ENCODE peak calls at places on chromosomes 11 and 22, in nine cellular contexts. F is sigmoid colon, I is endothelial cell of umbilical vein, Z is prostate gland, L is GM12878, X is upper lobe of left lung, Y is vagina, J is HCT116, H is K562. G is an unnamed sample.

GRCh38 chr11:59615132-59615636 is 390 bp downstream of the OSBP start:
- DNase-seq in F (peak), I (no peak), Z (peak), L (no peak), X (peak), Y (no peak), J (peak), H (peak), G (peak)

GRCh38 chr11:123235117-123235686 is 40.2 kb upstream of the CLMP start:
- DNase-seq in F (peak), I (peak), Z (no peak), L (no peak), X (no peak), Y (no peak), J (peak), H (peak), G (no peak)

GRCh38 chr11:132576706-132577105 is 955.6 kb downstream of the OPCML start:
- DNase-seq in F (no peak), I (no peak), Z (no peak), L (no peak), X (no peak), Y (no peak), J (no peak), H (no peak), G (no peak)

GRCh38 chr11:96235725-96236124 is 107.3 kb downstream of the MAML2 start:
- DNase-seq in F (no peak), I (no peak), Z (no peak), L (no peak), X (no peak), Y (no peak), J (no peak), H (no peak), G (no peak)

GRCh38 chr11:123560001-123560400 is 94.4 kb downstream of the SCN3B start:
- DNase-seq in F (peak), I (no peak), Z (no peak), L (no peak), X (no peak), Y (no peak), J (no peak), H (no peak), G (no peak)

GRCh38 chr11:73087730-73088129 is 54.4 kb downstream of the FCHSD2 start:
- DNase-seq in F (no peak), I (no peak), Z (no peak), L (peak), X (peak), Y (no peak), J (no peak), H (no peak), G (no peak)

GRCh38 chr11:23570828-23571227 is 710.6 kb upstream of the CCDC179 start:
- DNase-seq in F (no peak), I (peak), Z (no peak), L (no peak), X (no peak), Y (no peak), J (no peak), H (no peak), G (no peak)

GRCh38 chr11:31060880-31061279 is 308.7 kb downstream of the DCDC1 start:
- DNase-seq in F (no peak), I (no peak), Z (no peak), L (no peak), X (no peak), Y (no peak), J (no peak), H (no peak), G (no peak)

GRCh38 chr11:12090061-12090572 is 20.3 kb upstream of the MICAL2 start:
- DNase-seq in F (no peak), I (peak), Z (no peak), L (no peak), X (no peak), Y (no peak), J (peak), H (peak), G (no peak)

GRCh38 chr11:69101100-69101791 is 52.5 kb downstream of the TPCN2 start:
- DNase-seq in F (peak), I (peak), Z (peak), L (peak), X (peak), Y (no peak), J (peak), H (peak), G (peak)

GRCh38 chr11:31045335-31045734 is 324.2 kb downstream of the DCDC1 start:
- DNase-seq in F (no peak), I (no peak), Z (no peak), L (no peak), X (no peak), Y (no peak), J (peak), H (no peak), G (no peak)

GRCh38 chr22:39352301-39352867 is 2.6 kb downstream of the SYNGR1 start:
- DNase-seq in F (no peak), I (no peak), Z (no peak), L (no peak), X (no peak), Y (peak), J (no peak), H (no peak), G (no peak)

GRCh38 chr11:61961570-61962212 is 5.7 kb downstream of the FTH1 start:
- DNase-seq in F (peak), I (no peak), Z (no peak), L (no peak), X (no peak), Y (no peak), J (no peak), H (peak), G (no peak)

GRCh38 chr11:95563173-95563572 is 226.4 kb downstream of the FAM76B start:
- DNase-seq in F (no peak), I (no peak), Z (no peak), L (no peak), X (no peak), Y (no peak), J (no peak), H (no peak), G (no peak)

GRCh38 chr11:10592331-10592730 is 23.9 kb upstream of the LYVE1 start:
- DNase-seq in F (no peak), I (peak), Z (no peak), L (no peak), X (no peak), Y (no peak), J (peak), H (no peak), G (no peak)

GRCh38 chr11:128133501-128133900 is 453.9 kb downstream of the ETS1 start:
- DNase-seq in F (no peak), I (no peak), Z (no peak), L (no peak), X (no peak), Y (no peak), J (no peak), H (no peak), G (no peak)

GRCh38 chr11:122853971-122854446 is 15.7 kb downstream of the CRTAM start:
- DNase-seq in F (no peak), I (peak), Z (peak), L (no peak), X (no peak), Y (no peak), J (peak), H (peak), G (no peak)

GRCh38 chr11:8259316-8259995 is 4.2 kb downstream of the LMO1 start:
- DNase-seq in F (peak), I (no peak), Z (no peak), L (no peak), X (peak), Y (no peak), J (no peak), H (no peak), G (no peak)

GRCh38 chr11:72220696-72221363 is 3.7 kb upstream of the INPPL1 start:
- DNase-seq in F (no peak), I (no peak), Z (no peak), L (no peak), X (no peak), Y (peak), J (no peak), H (no peak), G (no peak)

GRCh38 chr22:36280379-36280778 is 27.4 kb downstream of the APOL1 start:
- DNase-seq in F (peak), I (no peak), Z (no peak), L (no peak), X (no peak), Y (no peak), J (no peak), H (no peak), G (no peak)

GRCh38 chr11:17387811-17388210 is 648 bp downstream of the KCNJ11 start:
- DNase-seq in F (no peak), I (no peak), Z (no peak), L (no peak), X (no peak), Y (no peak), J (no peak), H (no peak), G (no peak)

GRCh38 chr11:134433806-134434205 is 21.8 kb upstream of the B3GAT1 start:
- DNase-seq in F (no peak), I (no peak), Z (no peak), L (no peak), X (no peak), Y (no peak), J (no peak), H (no peak), G (no peak)

GRCh38 chr11:44199816-44200215 is 104.3 kb downstream of the EXT2 start:
- DNase-seq in F (no peak), I (no peak), Z (no peak), L (no peak), X (no peak), Y (no peak), J (no peak), H (no peak), G (no peak)

GRCh38 chr11:75639752-75640151 is 29.1 kb downstream of the MAP6 start:
- DNase-seq in F (peak), I (peak), Z (peak), L (peak), X (peak), Y (no peak), J (no peak), H (peak), G (peak)

GRCh38 chr11:68843703-68844312 is 2.1 kb upstream of the CPT1A start:
- DNase-seq in F (peak), I (no peak), Z (peak), L (no peak), X (peak), Y (no peak), J (peak), H (no peak), G (peak)

GRCh38 chr11:34204396-34205279 is 99.2 kb downstream of the NAT10 start:
- DNase-seq in F (no peak), I (no peak), Z (no peak), L (no peak), X (no peak), Y (no peak), J (peak), H (no peak), G (no peak)

GRCh38 chr11:77249427-77249826 is 52.1 kb downstream of the GDPD4 start:
- DNase-seq in F (no peak), I (peak), Z (no peak), L (no peak), X (no peak), Y (no peak), J (peak), H (no peak), G (no peak)

GRCh38 chr11:96055706-96056387 is 131.9 kb upstream of the MTMR2 start:
- DNase-seq in F (no peak), I (no peak), Z (no peak), L (no peak), X (no peak), Y (no peak), J (no peak), H (peak), G (no peak)

GRCh38 chr22:27816552-27816951 is 15.0 kb upstream of the MN1 start:
- DNase-seq in F (no peak), I (no peak), Z (no peak), L (no peak), X (no peak), Y (no peak), J (no peak), H (no peak), G (no peak)

GRCh38 chr22:17970205-17970708 is 54.1 kb downstream of the MICAL3 start:
- DNase-seq in F (no peak), I (no peak), Z (no peak), L (no peak), X (no peak), Y (no peak), J (no peak), H (peak), G (no peak)

GRCh38 chr11:71426413-71426812 is 21.8 kb downstream of the DHCR7 start:
- DNase-seq in F (no peak), I (no peak), Z (no peak), L (peak), X (no peak), Y (no peak), J (no peak), H (no peak), G (no peak)

GRCh38 chr22:44996648-44997047 is 13.2 kb downstream of the PHF21B start:
- DNase-seq in F (no peak), I (no peak), Z (no peak), L (no peak), X (no peak), Y (no peak), J (no peak), H (no peak), G (no peak)
- TF ChIP-seq POLR2AphosphoS5 in F (no peak), I (no peak), Z (no peak), L (no peak), X (no peak), Y (no peak), J (no peak), H (no peak), G (no peak)

DNA sequence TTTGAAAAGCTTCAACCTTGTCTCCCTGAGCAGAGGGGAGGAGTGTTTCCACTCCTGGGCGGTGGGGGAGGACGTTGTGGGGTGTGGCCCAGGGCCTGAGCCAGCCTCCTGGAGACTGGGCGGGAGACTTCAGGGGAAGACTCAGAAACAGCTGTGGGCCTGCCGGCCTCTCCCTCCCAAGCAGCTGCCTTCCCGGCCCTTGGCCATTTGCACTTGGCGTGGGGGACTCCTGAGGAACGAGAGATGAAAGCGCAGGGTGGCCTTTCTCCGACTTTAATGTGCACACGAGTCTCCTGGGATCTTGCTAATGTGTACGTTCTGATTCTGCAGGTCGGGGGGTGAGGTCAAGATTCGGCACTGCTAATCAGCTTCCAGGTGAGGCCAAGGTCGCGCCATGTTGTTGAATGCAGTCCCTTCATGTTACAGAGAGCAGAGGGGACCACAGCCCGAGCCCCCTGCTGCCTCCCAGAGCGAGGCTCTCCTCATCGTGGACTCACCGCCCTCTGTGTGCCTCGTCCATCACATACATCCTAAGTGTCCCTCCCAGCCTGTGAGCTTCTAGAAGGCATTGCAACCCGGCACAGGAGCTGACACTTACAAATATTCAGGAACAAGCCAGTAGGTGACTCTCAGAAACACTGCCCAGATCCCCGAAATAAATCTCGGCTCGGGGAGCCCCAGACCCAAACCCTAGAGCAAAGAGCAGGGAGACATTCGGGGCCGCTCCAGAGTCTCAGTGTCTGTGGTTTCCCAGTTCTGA is 7.7 kb downstream of the LIF start:
- DNase-seq in F (peak), I (no peak), Z (no peak), L (no peak), X (no peak), Y (no peak), J (no peak), H (peak), G (no peak)
- TF ChIP-seq POLR2A in F (no peak), I (no peak), Z (no peak), L (no peak), X (no peak), Y (no peak), J (no peak), H (no peak), G (no peak)

DNA sequence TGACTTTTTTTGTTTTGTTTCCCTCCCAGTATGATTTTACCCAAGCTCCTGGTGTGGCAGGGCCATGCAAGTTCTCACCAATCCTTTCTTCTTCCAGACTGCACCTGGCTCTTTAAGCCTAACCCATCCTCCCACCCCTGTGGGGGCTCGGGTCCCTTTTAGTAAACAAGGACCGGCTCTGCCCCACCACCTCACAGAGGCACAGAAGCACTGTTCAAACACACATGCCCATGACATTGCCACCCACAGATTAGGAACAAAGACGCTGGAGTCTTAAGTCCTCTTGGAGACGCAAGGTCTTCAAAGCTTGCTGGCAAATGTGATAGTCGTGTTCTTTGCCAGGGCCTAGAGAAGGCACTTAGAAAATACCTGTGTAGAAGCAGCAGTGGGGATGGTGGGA is 18.9 kb downstream of the UQCR10 start:
- DNase-seq in F (no peak), I (no peak), Z (no peak), L (no peak), X (no peak), Y (no peak), J (no peak), H (no peak), G (no peak)
- TF ChIP-seq POLR2AphosphoS5 in F (no peak), I (no peak), Z (no peak), L (no peak), X (no peak), Y (no peak), J (no peak), H (no peak), G (no peak)

GRCh38 chr11:102112654-102112926 is 2.3 kb downstream of the YAP1 start:
- DNase-seq in F (no peak), I (no peak), Z (no peak), L (no peak), X (no peak), Y (no peak), J (no peak), H (no peak), G (no peak)

GRCh38 chr11:102111787-102112653 is 1.8 kb downstream of the YAP1 start:
- DNase-seq in F (peak), I (peak), Z (peak), L (no peak), X (peak), Y (peak), J (peak), H (no peak), G (no peak)

GRCh38 chr11:102111011-102111786 is 952 bp downstream of the YAP1 start:
- DNase-seq in F (peak), I (peak), Z (peak), L (no peak), X (peak), Y (peak), J (no peak), H (no peak), G (peak)

GRCh38 chr11:102110761-102111010 is 439 bp downstream of the YAP1 start:
- DNase-seq in F (no peak), I (no peak), Z (no peak), L (no peak), X (no peak), Y (no peak), J (no peak), H (no peak), G (peak)

DNA sequence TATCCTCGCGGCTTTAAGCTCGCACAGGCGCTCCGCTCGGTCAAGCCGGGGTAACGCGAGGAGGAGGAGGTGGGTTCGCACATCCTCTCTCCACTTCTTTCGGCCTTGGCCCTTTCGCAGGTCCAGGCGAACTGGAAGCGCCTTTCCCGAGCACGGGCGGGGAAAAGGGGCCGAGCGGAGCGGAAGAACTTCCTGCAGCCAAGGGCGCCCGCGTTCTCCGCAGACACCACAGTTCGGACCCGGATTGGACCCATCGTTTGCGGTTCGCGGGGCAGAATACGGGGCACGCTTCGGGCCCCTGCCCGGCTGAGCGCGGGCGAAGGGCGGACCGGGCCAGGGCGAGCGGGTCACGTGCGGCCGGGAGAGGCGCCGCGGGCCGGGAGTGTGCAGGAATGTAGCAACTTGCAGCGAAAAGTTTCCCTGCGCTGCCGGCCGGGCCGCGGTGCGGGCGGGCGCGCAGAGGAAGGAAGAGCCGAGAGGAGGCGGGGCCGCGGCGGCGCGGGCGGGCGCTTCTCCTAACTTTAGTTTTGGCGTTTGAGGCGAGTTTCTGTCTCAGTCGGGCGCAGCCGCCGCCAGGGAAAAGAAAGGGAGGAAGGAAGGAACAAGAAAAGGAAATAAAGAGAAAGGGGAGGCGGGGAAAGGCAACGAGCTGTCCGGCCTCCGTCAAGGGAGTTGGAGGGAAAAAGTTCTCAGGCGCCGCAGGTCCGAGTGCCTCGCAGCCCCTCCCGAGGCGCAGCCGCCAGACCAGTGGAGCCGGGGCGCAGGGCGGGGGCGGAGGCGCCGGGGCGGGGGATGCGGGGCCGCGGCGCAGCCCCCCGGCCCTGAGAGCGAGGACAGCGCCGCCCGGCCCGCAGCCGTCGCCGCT is at the start of gene YAP1:
- DNase-seq in F (peak), I (peak), Z (peak), L (no peak), X (peak), Y (peak), J (peak), H (peak), G (peak)
- TF ChIP-seq POLR2A in F (peak), I (no peak), Z (peak), L (no peak), X (no peak), Y (no peak), J (peak), H (no peak), G (no peak)

GRCh38 chr11:74338963-74339362 is 27.5 kb upstream of the P4HA3 start:
- DNase-seq in F (no peak), I (no peak), Z (no peak), L (no peak), X (no peak), Y (no peak), J (no peak), H (no peak), G (no peak)

GRCh38 chr11:74330065-74330858 is 18.8 kb upstream of the P4HA3 start:
- DNase-seq in F (no peak), I (peak), Z (no peak), L (no peak), X (no peak), Y (no peak), J (no peak), H (no peak), G (no peak)

GRCh38 chr11:74332272-74332671 is 20.8 kb upstream of the P4HA3 start:
- DNase-seq in F (no peak), I (peak), Z (no peak), L (no peak), X (no peak), Y (no peak), J (no peak), H (no peak), G (no peak)

GRCh38 chr11:74333193-74333592 is 21.8 kb upstream of the P4HA3 start:
- DNase-seq in F (no peak), I (no peak), Z (no peak), L (no peak), X (no peak), Y (no peak), J (no peak), H (no peak), G (no peak)
- TF ChIP-seq POLR2AphosphoS5 in F (no peak), I (no peak), Z (no peak), L (no peak), X (no peak), Y (no peak), J (no peak), H (no peak), G (no peak)